ENCODE peak calls at places on chromosomes 4 and X, in five cellular contexts. One of them, this sample, is unnamed.

GRCh38 chr4:120773641-120774040 is 148.9 kb downstream of the PRDM5 start:
- DNase-seq in sigmoid colon: no peak
- DNase-seq in A549: no peak
- DNase-seq in uterus: no peak
- DNase-seq in esophagus muscularis mucosa: no peak
- DNase-seq in this sample: no peak

GRCh38 chr4:39526810-39527295 is 386 bp downstream of the UGDH start:
- DNase-seq in sigmoid colon: no peak
- DNase-seq in A549: no peak
- DNase-seq in uterus: no peak
- DNase-seq in esophagus muscularis mucosa: no peak
- DNase-seq in this sample: no peak

GRCh38 chr4:25098964-25099843 is 61.0 kb downstream of the SEPSECS start:
- DNase-seq in sigmoid colon: no peak
- DNase-seq in A549: peak; percentile 5
- DNase-seq in uterus: peak; percentile 87
- DNase-seq in esophagus muscularis mucosa: no peak
- DNase-seq in this sample: no peak

GRCh38 chr4:88027611-88028608 is 20.5 kb downstream of the PKD2 start:
- DNase-seq in sigmoid colon: no peak
- DNase-seq in A549: peak; percentile 4
- DNase-seq in uterus: no peak
- DNase-seq in esophagus muscularis mucosa: no peak
- DNase-seq in this sample: no peak

GRCh38 chr4:151563194-151563593 is 154.2 kb downstream of the FHIP1A start:
- DNase-seq in sigmoid colon: no peak
- DNase-seq in A549: no peak
- DNase-seq in uterus: no peak
- DNase-seq in esophagus muscularis mucosa: no peak
- DNase-seq in this sample: no peak

GRCh38 chr4:124253080-124253479 is 459.5 kb downstream of the ANKRD50 start:
- DNase-seq in sigmoid colon: no peak
- DNase-seq in A549: no peak
- DNase-seq in uterus: no peak
- DNase-seq in esophagus muscularis mucosa: no peak
- DNase-seq in this sample: no peak

GRCh38 chr4:163157157-163157556 is 9.5 kb downstream of the NAF1 start:
- DNase-seq in sigmoid colon: no peak
- DNase-seq in A549: no peak
- DNase-seq in uterus: no peak
- DNase-seq in esophagus muscularis mucosa: no peak
- DNase-seq in this sample: no peak

GRCh38 chrX:40514376-40514775 is 66.4 kb upstream of the ATP6AP2 start:
- DNase-seq in sigmoid colon: no peak
- DNase-seq in A549: no peak
- DNase-seq in uterus: no peak
- DNase-seq in esophagus muscularis mucosa: no peak
- DNase-seq in this sample: no peak

GRCh38 chr4:28636971-28637370 is 1776.3 kb downstream of the STIM2 start:
- DNase-seq in sigmoid colon: no peak
- DNase-seq in A549: no peak
- DNase-seq in uterus: no peak
- DNase-seq in esophagus muscularis mucosa: no peak
- DNase-seq in this sample: no peak

DNA sequence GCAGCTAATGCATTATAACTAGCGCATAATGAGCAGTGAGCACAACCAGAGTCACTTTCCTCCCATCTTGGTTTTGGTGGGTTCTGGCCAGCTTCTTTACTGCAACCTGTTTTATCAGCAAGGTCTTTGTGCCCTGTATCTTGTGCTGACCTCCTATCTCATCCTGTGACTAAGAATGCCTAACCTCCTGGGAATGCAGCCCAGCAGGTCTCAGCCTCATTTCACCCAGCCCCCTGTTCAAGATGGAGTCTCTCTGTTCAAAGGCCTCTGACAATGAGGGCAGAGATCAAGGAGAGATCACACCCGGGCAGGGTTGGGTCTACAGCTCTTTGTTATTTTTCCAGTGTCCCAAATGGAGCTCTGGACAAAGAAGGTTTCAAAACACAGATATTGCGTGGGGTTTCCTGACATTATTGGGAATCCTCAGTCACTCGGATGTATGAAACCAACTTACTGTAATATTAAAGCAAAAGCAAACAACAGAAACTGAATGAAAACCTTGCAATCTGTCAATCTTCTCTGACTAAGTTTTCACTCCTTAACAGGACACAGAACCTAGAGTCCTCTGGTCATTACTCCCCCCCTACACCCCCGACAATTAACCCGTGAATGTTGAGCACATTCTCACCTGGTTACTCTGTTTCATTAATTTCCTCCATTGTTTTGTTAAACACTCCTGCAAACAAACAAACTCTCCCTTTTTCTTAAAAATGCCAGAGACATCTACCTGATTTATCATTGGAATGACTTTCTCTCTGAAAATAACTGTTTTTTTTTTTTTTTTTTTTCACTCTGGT is 468.8 kb upstream of the PRKX start:
- DNase-seq in sigmoid colon: no peak
- DNase-seq in A549: no peak
- DNase-seq in uterus: no peak
- DNase-seq in esophagus muscularis mucosa: no peak
- DNase-seq in this sample: no peak
- H3K4me1 ChIP-seq in sigmoid colon: no peaks in the 10 kb centered on the region
- H3K4me1 ChIP-seq in A549: no peaks in the 10 kb centered on the region
- H3K4me1 ChIP-seq in uterus: no peaks in the 10 kb centered on the region
- H3K4me1 ChIP-seq in esophagus muscularis mucosa: no peaks in the 10 kb centered on the region
- H3K4me1 ChIP-seq in this sample: no peaks in the 10 kb centered on the region

DNA sequence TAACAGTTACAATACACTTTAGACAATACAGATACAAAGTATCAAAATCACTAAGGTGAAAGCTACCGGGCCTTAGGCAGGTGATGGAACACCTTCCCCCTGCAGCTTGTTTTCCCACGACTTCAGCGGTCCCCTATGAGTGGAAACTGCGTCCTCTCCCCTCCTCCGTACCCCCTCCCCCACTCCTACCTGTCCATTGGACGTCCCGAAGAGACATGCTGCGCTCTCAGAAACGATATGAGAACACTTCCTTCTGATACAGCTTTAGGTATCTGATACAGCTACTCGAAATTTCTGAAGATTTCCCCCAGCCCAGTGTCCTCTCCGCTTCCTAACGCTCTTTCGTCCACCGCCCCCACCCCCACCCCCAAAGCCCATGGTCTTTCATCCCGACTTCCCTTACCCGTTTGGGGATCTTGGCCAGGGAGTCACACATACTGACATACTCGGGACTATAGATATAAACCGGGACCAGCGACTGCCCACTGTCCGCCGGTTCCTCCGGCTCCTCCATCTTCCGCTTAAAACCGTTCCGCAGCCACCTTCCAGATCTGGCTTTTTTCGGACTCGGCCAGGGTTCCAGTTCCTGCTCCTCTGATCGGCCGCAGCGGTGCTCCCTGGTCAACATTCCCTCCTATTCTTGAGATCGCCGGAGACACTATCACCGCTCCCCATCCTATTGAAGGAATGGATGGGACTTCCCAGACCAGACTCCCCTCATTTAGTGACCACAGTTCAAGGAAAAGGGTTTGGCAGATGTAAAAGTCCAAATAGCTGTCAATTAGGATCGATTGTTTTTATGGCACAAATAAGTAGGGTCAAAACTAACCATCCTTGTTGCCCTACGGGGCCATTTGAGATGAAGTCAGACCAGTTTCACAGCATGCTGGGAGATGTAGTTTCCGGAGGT is at the start of gene HDAC8:
- DNase-seq in sigmoid colon: peak; percentile 74
- DNase-seq in A549: peak; percentile 88
- DNase-seq in uterus: peak; percentile 57
- DNase-seq in esophagus muscularis mucosa: peak; percentile 91
- DNase-seq in this sample: peak; percentile 2
- TF ChIP-seq POLR2A in sigmoid colon: no peak
- TF ChIP-seq POLR2A in A549: peak; percentile 29
- TF ChIP-seq POLR2A in uterus: no peak
- TF ChIP-seq POLR2A in esophagus muscularis mucosa: no peak
- TF ChIP-seq POLR2A in this sample: no peak

GRCh38 chr4:171676555-171677215 is 136.5 kb upstream of the GALNTL6 start:
- DNase-seq in sigmoid colon: no peak
- DNase-seq in A549: no peak
- DNase-seq in uterus: no peak
- DNase-seq in esophagus muscularis mucosa: no peak
- DNase-seq in this sample: no peak
- H3K4me3 ChIP-seq in sigmoid colon: no peak overlapping the region
- H3K4me3 ChIP-seq in A549: no peak overlapping the region
- H3K4me3 ChIP-seq in uterus: no peak overlapping the region
- H3K4me3 ChIP-seq in esophagus muscularis mucosa: no peak overlapping the region
- H3K4me3 ChIP-seq in this sample: no peak overlapping the region

GRCh38 chr4:185143596-185143969 is 517 bp downstream of the SLC25A4 start:
- DNase-seq in sigmoid colon: peak; percentile 96
- DNase-seq in A549: peak; percentile 7
- DNase-seq in uterus: peak; percentile 41
- DNase-seq in esophagus muscularis mucosa: no peak
- DNase-seq in this sample: no peak

GRCh38 chr4:185141777-185142176 is 1.3 kb upstream of the SLC25A4 start:
- DNase-seq in sigmoid colon: no peak
- DNase-seq in A549: no peak
- DNase-seq in uterus: no peak
- DNase-seq in esophagus muscularis mucosa: no peak
- DNase-seq in this sample: no peak

GRCh38 chr4:185142563-185142910 is 529 bp upstream of the SLC25A4 start:
- DNase-seq in sigmoid colon: no peak
- DNase-seq in A549: no peak
- DNase-seq in uterus: no peak
- DNase-seq in esophagus muscularis mucosa: no peak
- DNase-seq in this sample: no peak

GRCh38 chr4:185144601-185145240 is 1.7 kb downstream of the SLC25A4 start:
- DNase-seq in sigmoid colon: no peak
- DNase-seq in A549: no peak
- DNase-seq in uterus: no peak
- DNase-seq in esophagus muscularis mucosa: peak; percentile 86
- DNase-seq in this sample: no peak

DNA sequence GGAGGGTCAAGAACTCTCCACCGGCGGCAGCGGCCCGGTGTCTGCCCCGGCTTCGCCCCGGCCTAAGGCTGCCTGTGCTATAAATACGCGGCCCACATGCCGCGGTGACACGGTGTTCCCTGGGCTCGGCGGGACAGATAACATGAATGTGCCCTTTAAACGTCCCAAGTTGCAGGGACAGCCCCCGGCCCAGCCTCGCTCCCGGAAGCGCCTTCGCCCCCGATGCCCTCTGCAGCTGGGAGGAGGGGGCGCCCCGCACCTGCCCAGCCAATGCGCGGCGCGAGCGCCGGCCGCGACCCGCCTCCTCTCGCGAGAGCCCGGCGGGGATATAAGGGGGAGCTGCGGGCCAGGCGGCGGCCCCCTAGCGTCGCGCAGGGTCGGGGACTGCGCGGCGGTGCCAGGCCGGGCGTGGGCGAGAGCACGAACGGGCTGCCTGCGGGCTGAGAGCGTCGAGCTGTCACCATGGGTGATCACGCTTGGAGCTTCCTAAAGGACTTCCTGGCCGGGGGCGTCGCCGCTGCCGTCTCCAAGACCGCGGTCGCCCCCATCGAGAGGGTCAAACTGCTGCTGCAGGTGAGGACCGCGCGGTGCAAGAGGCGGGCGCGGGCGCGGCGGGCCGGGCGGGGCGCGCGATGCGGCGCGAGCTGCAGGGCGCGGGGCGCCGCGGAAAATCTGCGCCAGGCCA is at the start of gene SLC25A4:
- DNase-seq in sigmoid colon: peak; percentile 94
- DNase-seq in A549: peak; percentile 77
- DNase-seq in uterus: peak; percentile 85
- DNase-seq in esophagus muscularis mucosa: no peak
- DNase-seq in this sample: peak; percentile 34
- H3K4me1 ChIP-seq in sigmoid colon: peaks cover 39% of the 10 kb centered on the region
- H3K4me1 ChIP-seq in A549: peaks cover 8% of the 10 kb centered on the region
- H3K4me1 ChIP-seq in uterus: no peaks in the 10 kb centered on the region
- H3K4me1 ChIP-seq in esophagus muscularis mucosa: peaks cover 43% of the 10 kb centered on the region
- H3K4me1 ChIP-seq in this sample: peaks cover 11% of the 10 kb centered on the region

GRCh38 chr4:182144621-182145359 is 98.4 kb upstream of the TENM3 start:
- DNase-seq in sigmoid colon: no peak
- DNase-seq in A549: no peak
- DNase-seq in uterus: peak; percentile 13
- DNase-seq in esophagus muscularis mucosa: no peak
- DNase-seq in this sample: no peak

GRCh38 chr4:182145360-182145905 is 97.8 kb upstream of the TENM3 start:
- DNase-seq in sigmoid colon: no peak
- DNase-seq in A549: no peak
- DNase-seq in uterus: no peak
- DNase-seq in esophagus muscularis mucosa: no peak
- DNase-seq in this sample: no peak

GRCh38 chr4:182142146-182143085 is 100.8 kb upstream of the TENM3 start:
- DNase-seq in sigmoid colon: no peak
- DNase-seq in A549: no peak
- DNase-seq in uterus: peak; percentile 19
- DNase-seq in esophagus muscularis mucosa: no peak
- DNase-seq in this sample: no peak

GRCh38 chr4:182143086-182143821 is 99.9 kb upstream of the TENM3 start:
- DNase-seq in sigmoid colon: no peak
- DNase-seq in A549: no peak
- DNase-seq in uterus: peak; percentile 15
- DNase-seq in esophagus muscularis mucosa: no peak
- DNase-seq in this sample: no peak

GRCh38 chr4:182143822-182144620 is 99.2 kb upstream of the TENM3 start:
- DNase-seq in sigmoid colon: no peak
- DNase-seq in A549: peak; percentile 40
- DNase-seq in uterus: peak; percentile 36
- DNase-seq in esophagus muscularis mucosa: no peak
- DNase-seq in this sample: no peak
- TF ChIP-seq POLR2A in sigmoid colon: no peak
- TF ChIP-seq POLR2A in A549: no peak
- TF ChIP-seq POLR2A in uterus: no peak
- TF ChIP-seq POLR2A in esophagus muscularis mucosa: no peak
- TF ChIP-seq POLR2A in this sample: no peak

GRCh38 chr4:99002274-99002673 is 6.8 kb downstream of the METAP1 start:
- DNase-seq in sigmoid colon: no peak
- DNase-seq in A549: no peak
- DNase-seq in uterus: no peak
- DNase-seq in esophagus muscularis mucosa: no peak
- DNase-seq in this sample: no peak
- H3K4me3 ChIP-seq in sigmoid colon: no peak overlapping the region
- H3K4me3 ChIP-seq in A549: no peak overlapping the region
- H3K4me3 ChIP-seq in uterus: no peak overlapping the region
- H3K4me3 ChIP-seq in esophagus muscularis mucosa: no peak overlapping the region
- H3K4me3 ChIP-seq in this sample: no peak overlapping the region

GRCh38 chr4:2288051-2288541 is 26.2 kb upstream of the MXD4 start:
- DNase-seq in sigmoid colon: peak; percentile 43
- DNase-seq in A549: no peak
- DNase-seq in uterus: no peak
- DNase-seq in esophagus muscularis mucosa: no peak
- DNase-seq in this sample: no peak
- H3K4me1 ChIP-seq in sigmoid colon: no peaks in the 10 kb centered on the region
- H3K4me1 ChIP-seq in A549: no peaks in the 10 kb centered on the region
- H3K4me1 ChIP-seq in uterus: no peaks in the 10 kb centered on the region
- H3K4me1 ChIP-seq in esophagus muscularis mucosa: no peaks in the 10 kb centered on the region
- H3K4me1 ChIP-seq in this sample: no peaks in the 10 kb centered on the region

DNA sequence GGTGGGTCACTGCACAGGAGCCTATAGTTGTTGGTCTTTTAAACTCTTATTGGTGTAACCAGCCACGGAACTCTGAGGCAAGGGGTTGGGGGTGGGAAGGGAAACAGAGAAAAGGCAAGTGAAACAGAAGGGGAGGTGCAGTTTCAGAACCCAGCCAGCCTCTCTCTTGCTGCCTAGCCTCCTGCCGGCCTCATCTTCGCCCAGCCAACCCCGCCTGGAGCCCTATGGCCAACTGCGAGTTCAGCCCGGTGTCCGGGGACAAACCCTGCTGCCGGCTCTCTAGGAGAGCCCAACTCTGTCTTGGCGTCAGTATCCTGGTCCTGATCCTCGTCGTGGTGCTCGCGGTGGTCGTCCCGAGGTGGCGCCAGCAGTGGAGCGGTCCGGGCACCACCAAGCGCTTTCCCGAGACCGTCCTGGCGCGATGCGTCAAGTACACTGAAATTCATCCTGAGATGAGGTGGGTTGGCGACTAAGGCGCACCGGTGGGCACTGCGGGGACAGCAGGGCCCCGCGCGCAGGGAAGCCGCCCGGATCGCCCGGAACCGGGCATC is at the start of gene CD38:
- DNase-seq in sigmoid colon: peak; percentile 69
- DNase-seq in A549: peak; percentile 29
- DNase-seq in uterus: no peak
- DNase-seq in esophagus muscularis mucosa: no peak
- DNase-seq in this sample: no peak
- TF ChIP-seq POLR2A in sigmoid colon: no peak
- TF ChIP-seq POLR2A in A549: no peak
- TF ChIP-seq POLR2A in uterus: no peak
- TF ChIP-seq POLR2A in esophagus muscularis mucosa: no peak
- TF ChIP-seq POLR2A in this sample: no peak